ENCODE peak calls at places on chromosomes 12 and 14, in seven cellular contexts. One of them, this sample, is unnamed.

GRCh38 chr14:71645656-71646055 is 286.6 kb upstream of the RGS6 start:
- DNase-seq in aorta: no peak
- DNase-seq in mucosa of gallbladder: no peak
- DNase-seq in progenitor cell of endocrine pancreas: no peak
- DNase-seq in H7: no peak
- DNase-seq in activated T-helper 1 cell treated with Interleukin-2 at 50 U/mL for 16 hours: no peak
- DNase-seq in activated CD4-positive, alpha-beta T cell treated with anti-CD3 and anti-CD28 coated beads, Interleukin-2, amount 50 U/mL, for 24 hours: no peak
- DNase-seq in this sample: no peak

GRCh38 chr14:90278199-90279175 is 22.1 kb downstream of the PSMC1 start:
- DNase-seq in activated T-helper 1 cell treated with Interleukin-2 at 50 U/mL for 16 hours: no peak
- DNase-seq in aorta: peak; percentile 15
- DNase-seq in H7: no peak
- DNase-seq in mucosa of gallbladder: no peak
- DNase-seq in activated CD4-positive, alpha-beta T cell treated with anti-CD3 and anti-CD28 coated beads, Interleukin-2, amount 50 U/mL, for 24 hours: no peak
- DNase-seq in progenitor cell of endocrine pancreas: no peak
- DNase-seq in this sample: no peak

GRCh38 chr12:88391556-88391955 is 188.7 kb downstream of the KITLG start:
- DNase-seq in activated T-helper 1 cell treated with Interleukin-2 at 50 U/mL for 16 hours: no peak
- DNase-seq in activated CD4-positive, alpha-beta T cell treated with anti-CD3 and anti-CD28 coated beads, Interleukin-2, amount 50 U/mL, for 24 hours: no peak
- DNase-seq in aorta: no peak
- DNase-seq in progenitor cell of endocrine pancreas: no peak
- DNase-seq in mucosa of gallbladder: no peak
- DNase-seq in H7: no peak
- DNase-seq in this sample: no peak

GRCh38 chr14:74038015-74038859 is 19.1 kb downstream of the BBOF1 start:
- DNase-seq in progenitor cell of endocrine pancreas: no peak
- DNase-seq in mucosa of gallbladder: no peak
- DNase-seq in activated T-helper 1 cell treated with Interleukin-2 at 50 U/mL for 16 hours: no peak
- DNase-seq in aorta: no peak
- DNase-seq in activated CD4-positive, alpha-beta T cell treated with anti-CD3 and anti-CD28 coated beads, Interleukin-2, amount 50 U/mL, for 24 hours: no peak
- DNase-seq in H7: peak; percentile 54
- DNase-seq in this sample: no peak

GRCh38 chr12:16347391-16348298 is at the start of gene MGST1:
- DNase-seq in mucosa of gallbladder: peak; percentile 77
- DNase-seq in aorta: peak; percentile 60
- DNase-seq in activated T-helper 1 cell treated with Interleukin-2 at 50 U/mL for 16 hours: no peak
- DNase-seq in activated CD4-positive, alpha-beta T cell treated with anti-CD3 and anti-CD28 coated beads, Interleukin-2, amount 50 U/mL, for 24 hours: no peak
- DNase-seq in progenitor cell of endocrine pancreas: peak; percentile 76
- DNase-seq in H7: peak; percentile 86
- DNase-seq in this sample: peak; percentile 83

GRCh38 chr12:111363578-111363977 is 5.3 kb downstream of the PHETA1 start:
- DNase-seq in aorta: no peak
- DNase-seq in mucosa of gallbladder: no peak
- DNase-seq in activated T-helper 1 cell treated with Interleukin-2 at 50 U/mL for 16 hours: no peak
- DNase-seq in H7: no peak
- DNase-seq in progenitor cell of endocrine pancreas: no peak
- DNase-seq in activated CD4-positive, alpha-beta T cell treated with anti-CD3 and anti-CD28 coated beads, Interleukin-2, amount 50 U/mL, for 24 hours: no peak
- DNase-seq in this sample: no peak

GRCh38 chr14:20477211-20477876 is 8.1 kb downstream of the PNP start:
- DNase-seq in progenitor cell of endocrine pancreas: no peak
- DNase-seq in activated CD4-positive, alpha-beta T cell treated with anti-CD3 and anti-CD28 coated beads, Interleukin-2, amount 50 U/mL, for 24 hours: no peak
- DNase-seq in mucosa of gallbladder: no peak
- DNase-seq in activated T-helper 1 cell treated with Interleukin-2 at 50 U/mL for 16 hours: no peak
- DNase-seq in H7: no peak
- DNase-seq in aorta: no peak
- DNase-seq in this sample: peak; percentile 64

GRCh38 chr12:122171399-122171798 is 2.6 kb downstream of the IL31 start:
- DNase-seq in activated CD4-positive, alpha-beta T cell treated with anti-CD3 and anti-CD28 coated beads, Interleukin-2, amount 50 U/mL, for 24 hours: no peak
- DNase-seq in activated T-helper 1 cell treated with Interleukin-2 at 50 U/mL for 16 hours: no peak
- DNase-seq in H7: no peak
- DNase-seq in mucosa of gallbladder: no peak
- DNase-seq in aorta: no peak
- DNase-seq in progenitor cell of endocrine pancreas: no peak
- DNase-seq in this sample: no peak

GRCh38 chr14:45247427-45247826 is 5.6 kb downstream of the MIS18BP1 start:
- DNase-seq in activated CD4-positive, alpha-beta T cell treated with anti-CD3 and anti-CD28 coated beads, Interleukin-2, amount 50 U/mL, for 24 hours: no peak
- DNase-seq in progenitor cell of endocrine pancreas: no peak
- DNase-seq in aorta: no peak
- DNase-seq in mucosa of gallbladder: no peak
- DNase-seq in H7: no peak
- DNase-seq in activated T-helper 1 cell treated with Interleukin-2 at 50 U/mL for 16 hours: no peak
- DNase-seq in this sample: no peak

GRCh38 chr14:72756967-72757366 is 136.9 kb downstream of the DPF3 start:
- DNase-seq in progenitor cell of endocrine pancreas: no peak
- DNase-seq in aorta: no peak
- DNase-seq in mucosa of gallbladder: no peak
- DNase-seq in activated T-helper 1 cell treated with Interleukin-2 at 50 U/mL for 16 hours: no peak
- DNase-seq in H7: no peak
- DNase-seq in activated CD4-positive, alpha-beta T cell treated with anti-CD3 and anti-CD28 coated beads, Interleukin-2, amount 50 U/mL, for 24 hours: no peak
- DNase-seq in this sample: peak; percentile 5

GRCh38 chr12:75634244-75635222 is 123.1 kb upstream of the KRR1 start:
- DNase-seq in activated CD4-positive, alpha-beta T cell treated with anti-CD3 and anti-CD28 coated beads, Interleukin-2, amount 50 U/mL, for 24 hours: no peak
- DNase-seq in progenitor cell of endocrine pancreas: no peak
- DNase-seq in aorta: no peak
- DNase-seq in H7: no peak
- DNase-seq in activated T-helper 1 cell treated with Interleukin-2 at 50 U/mL for 16 hours: no peak
- DNase-seq in mucosa of gallbladder: no peak
- DNase-seq in this sample: no peak

GRCh38 chr12:28027328-28027727 is 54.8 kb upstream of the PTHLH start:
- DNase-seq in progenitor cell of endocrine pancreas: no peak
- DNase-seq in aorta: no peak
- DNase-seq in H7: no peak
- DNase-seq in mucosa of gallbladder: no peak
- DNase-seq in activated CD4-positive, alpha-beta T cell treated with anti-CD3 and anti-CD28 coated beads, Interleukin-2, amount 50 U/mL, for 24 hours: no peak
- DNase-seq in activated T-helper 1 cell treated with Interleukin-2 at 50 U/mL for 16 hours: no peak
- DNase-seq in this sample: no peak

This sample was measured in lung.